ENCODE peak calls at places on chromosomes 6 and 20, in nine cellular contexts. X is Kasumi-1; U is activated naive CD4-positive, alpha-beta T cell; D is ureter; E is cardiac muscle cell; A is HEK293T; B is GM23338; H is NCI-H748 treated with DMSO at 0.1 percent for 48 hours; K is CD8-positive, alpha-beta T cell. R is an unnamed sample.

GRCh38 chr6:37582309-37582708 is 82.6 kb upstream of the CCDC167 start:
- DNase-seq in K (no peak), D (no peak), A (no peak), X (no peak), E (no peak), U (no peak), B (peak), H (no peak), R (no peak)

GRCh38 chr6:150766201-150766997 is 99.1 kb upstream of the MTHFD1L start:
- DNase-seq in A (no peak), K (no peak), U (no peak), H (no peak), B (no peak), D (no peak), X (no peak), E (peak), R (peak)

GRCh38 chr6:158026901-158027589 is 45.4 kb downstream of the SYNJ2 start:
- DNase-seq in A (no peak), D (no peak), K (no peak), H (no peak), X (peak), U (no peak), E (no peak), B (no peak), R (no peak)

GRCh38 chr6:6006428-6007310 is at the start of gene NRN1:
- DNase-seq in H (peak), X (peak), E (no peak), U (no peak), K (no peak), B (peak), D (no peak), A (peak), R (peak)

GRCh38 chr6:111653961-111654360 is 48.3 kb upstream of the TRAF3IP2 start:
- DNase-seq in B (no peak), H (peak), K (no peak), U (no peak), E (no peak), D (no peak), A (no peak), X (no peak), R (no peak)

GRCh38 chr6:35096129-35096852 is 44.8 kb downstream of the TCP11 start:
- DNase-seq in H (peak), A (no peak), U (no peak), K (no peak), X (no peak), D (no peak), E (peak), B (no peak), R (peak)

GRCh38 chr6:132060591-132060990 is 109.4 kb upstream of the CCN2 start:
- DNase-seq in E (peak), D (no peak), U (no peak), A (no peak), B (no peak), X (no peak), H (no peak), K (no peak), R (no peak)

GRCh38 chr20:10848810-10849370 is 175.1 kb upstream of the JAG1 start:
- DNase-seq in H (no peak), B (peak), X (no peak), U (no peak), K (no peak), E (peak), A (no peak), D (no peak), R (peak)

GRCh38 chr6:169700296-169700695 is 1.5 kb downstream of the WDR27 start:
- DNase-seq in H (no peak), D (no peak), U (no peak), E (no peak), K (no peak), B (peak), A (peak), X (peak), R (peak)

GRCh38 chr6:123016431-123017110 is 20.5 kb downstream of the CLVS2 start:
- DNase-seq in E (no peak), X (no peak), K (no peak), A (no peak), B (no peak), H (no peak), D (no peak), U (no peak), R (no peak)

GRCh38 chr6:13373488-13373886 is 45.1 kb upstream of the TBC1D7 start:
- DNase-seq in B (no peak), X (no peak), A (no peak), E (no peak), H (no peak), U (no peak), D (no peak), K (no peak), R (no peak)

GRCh38 chr6:46175446-46175845 is 4.7 kb upstream of the ENPP5 start:
- DNase-seq in K (no peak), H (no peak), U (no peak), A (no peak), D (no peak), E (peak), B (no peak), X (no peak), R (no peak)

GRCh38 chr6:138109042-138109997 is 2.1 kb upstream of the PERP start:
- DNase-seq in D (peak), U (peak), K (peak), A (peak), X (peak), H (peak), E (peak), B (peak), R (peak)

GRCh38 chr20:62344092-62344491 is 23.0 kb downstream of the LAMA5 start:
- DNase-seq in U (no peak), A (no peak), K (no peak), B (no peak), X (no peak), E (no peak), D (no peak), H (no peak), R (no peak)

GRCh38 chr6:107121964-107122495 is 6.7 kb upstream of the BEND3 start:
- DNase-seq in B (no peak), K (no peak), X (no peak), H (no peak), U (no peak), E (no peak), A (no peak), D (no peak), R (no peak)

GRCh38 chr6:54621285-54621684 is 225.3 kb upstream of the FAM83B start:
- DNase-seq in X (peak), K (no peak), A (no peak), B (peak), H (no peak), U (no peak), E (no peak), D (no peak), R (no peak)

GRCh38 chr20:45962031-45962755 is 9.8 kb downstream of the ZNF335 start:
- DNase-seq in H (no peak), E (no peak), X (no peak), D (no peak), K (no peak), A (no peak), B (no peak), U (no peak), R (no peak)

GRCh38 chr6:158785036-158785435 is 34.1 kb downstream of the EZR start:
- DNase-seq in X (no peak), B (no peak), A (no peak), H (no peak), K (no peak), D (no peak), U (no peak), E (no peak), R (no peak)

GRCh38 chr6:40763001-40763400 is 175.8 kb upstream of the LRFN2 start:
- DNase-seq in D (no peak), A (no peak), K (no peak), B (no peak), U (no peak), E (no peak), X (no peak), H (no peak), R (no peak)

GRCh38 chr6:23350752-23351453 is 775.1 kb upstream of the NRSN1 start:
- DNase-seq in X (no peak), K (no peak), H (no peak), U (no peak), B (no peak), E (no peak), A (no peak), D (no peak), R (no peak)

GRCh38 chr20:64133951-64134407 is 26.6 kb upstream of the NPBWR2 start:
- DNase-seq in D (no peak), E (no peak), B (peak), U (no peak), X (no peak), A (no peak), K (no peak), H (no peak), R (peak)

GRCh38 chr6:31882344-31882743 is 3.5 kb upstream of the SLC44A4 start:
- DNase-seq in K (no peak), D (no peak), H (no peak), X (no peak), E (peak), U (no peak), B (no peak), A (no peak), R (no peak)

GRCh38 chr20:35216541-35216940 is 9.9 kb upstream of the MMP24 start:
- DNase-seq in B (no peak), A (no peak), E (no peak), D (no peak), H (no peak), U (no peak), K (no peak), X (no peak), R (no peak)

GRCh38 chr20:8039048-8039447 is 19.5 kb upstream of the TMX4 start:
- DNase-seq in U (no peak), A (no peak), E (no peak), K (no peak), X (no peak), D (no peak), H (no peak), B (peak), R (no peak)

GRCh38 chr6:139240161-139241010 is 51.4 kb downstream of the TXLNB start:
- DNase-seq in U (no peak), K (no peak), E (peak), A (no peak), H (peak), X (no peak), D (no peak), B (no peak), R (no peak)

GRCh38 chr6:137240168-137240567 is 21.0 kb upstream of the IFNGR1 start:
- DNase-seq in A (no peak), B (no peak), U (no peak), E (peak), H (no peak), K (no peak), D (no peak), X (peak), R (no peak)

GRCh38 chr20:41572010-41572572 is 46.1 kb downstream of the CHD6 start:
- DNase-seq in K (no peak), X (no peak), U (no peak), H (no peak), D (no peak), A (no peak), B (no peak), E (peak), R (no peak)

GRCh38 chr6:144544266-144544830 is 259.2 kb downstream of the UTRN start:
- DNase-seq in A (no peak), H (no peak), E (no peak), U (no peak), K (no peak), D (no peak), B (no peak), X (no peak), R (no peak)

GRCh38 chr6:84777888-84778287 is 13.5 kb upstream of the TBX18 start:
- DNase-seq in X (no peak), K (no peak), B (no peak), A (no peak), U (no peak), H (no peak), D (no peak), E (no peak), R (no peak)

GRCh38 chr6:49233483-49233882 is 229.6 kb downstream of the MMUT start:
- DNase-seq in A (no peak), H (no peak), D (no peak), K (no peak), E (no peak), X (no peak), B (no peak), U (no peak), R (no peak)

GRCh38 chr20:58457083-58457680 is 58.0 kb downstream of the APCDD1L start:
- DNase-seq in U (no peak), X (no peak), E (peak), D (no peak), K (no peak), H (no peak), A (no peak), B (no peak), R (no peak)

GRCh38 chr20:44411020-44411756 is 55.7 kb downstream of the HNF4A start:
- DNase-seq in U (no peak), H (no peak), A (no peak), K (no peak), D (no peak), B (no peak), X (no peak), E (no peak), R (no peak)

GRCh38 chr6:44594471-44594870 is 207.0 kb downstream of the CDC5L start:
- DNase-seq in E (no peak), B (peak), X (no peak), K (no peak), H (no peak), D (no peak), A (no peak), U (no peak), R (no peak)

GRCh38 chr6:43455034-43455747 is at the start of gene DLK2:
- DNase-seq in K (peak), U (peak), X (peak), H (no peak), E (no peak), D (no peak), A (peak), B (peak), R (peak)

GRCh38 chr6:161424421-161424820 is 150.6 kb upstream of the AGPAT4 start:
- DNase-seq in H (no peak), B (no peak), K (no peak), D (no peak), E (no peak), X (no peak), A (no peak), U (no peak), R (no peak)

GRCh38 chr6:13708679-13709261 is 2.9 kb downstream of the RANBP9 start:
- DNase-seq in K (no peak), X (peak), A (no peak), E (peak), U (no peak), B (no peak), D (no peak), H (no peak), R (no peak)

GRCh38 chr20:21272279-21272678 is 30.9 kb upstream of the XRN2 start:
- DNase-seq in B (no peak), U (no peak), D (no peak), K (no peak), X (no peak), E (no peak), A (no peak), H (no peak), R (no peak)

GRCh38 chr20:16308754-16309153 is 264.5 kb downstream of the KIF16B start:
- DNase-seq in K (no peak), E (peak), B (no peak), A (no peak), D (no peak), U (no peak), X (no peak), H (no peak), R (no peak)

GRCh38 chr20:46637861-46638366 is 13.3 kb downstream of the SLC13A3 start:
- DNase-seq in D (no peak), E (no peak), H (no peak), B (no peak), A (no peak), X (no peak), K (no peak), U (no peak), R (no peak)